ENCODE peak calls at places on chromosomes 5 and 9, in nine cellular contexts. M is neural progenitor cell, X is HTR-8/SVneo, T is T1000, E is ecto neural progenitor cell, W is ELR, N is AG10803, P is BJ, L is D341Med. B is an unnamed sample.

GRCh38 chr9:14243514-14244042 is 70.4 kb downstream of the NFIB start:
- DNase-seq in E (no peak), M (no peak), T (no peak), L (no peak), W (no peak), P (no peak), N (no peak), X (no peak), B (no peak)

GRCh38 chr9:129036923-129037766 is 719 bp downstream of the MIGA2 start:
- DNase-seq in P (no peak), L (peak), X (no peak), E (no peak), T (no peak), N (no peak), M (no peak), W (peak), B (no peak)

GRCh38 chr5:126811515-126812198 is 34.7 kb downstream of the LMNB1 start:
- DNase-seq in P (no peak), E (no peak), N (peak), W (peak), L (no peak), X (no peak), M (no peak), T (no peak), B (peak)

GRCh38 chr5:138844812-138845513 is 30.2 kb downstream of the LRRTM2 start:
- DNase-seq in M (no peak), L (no peak), N (peak), X (peak), P (peak), E (no peak), W (peak), T (no peak), B (no peak)

GRCh38 chr9:87206064-87206661 is 258.9 kb upstream of the GAS1 start:
- DNase-seq in M (no peak), N (peak), T (peak), E (no peak), P (peak), X (no peak), L (no peak), W (peak), B (no peak)

GRCh38 chr9:134502261-134503211 is 139.1 kb upstream of the COL5A1 start:
- DNase-seq in E (peak), P (peak), X (peak), T (peak), W (peak), L (no peak), N (peak), M (no peak), B (peak)

GRCh38 chr5:36870399-36871040 is 6.0 kb upstream of the NIPBL start:
- DNase-seq in T (no peak), P (no peak), E (no peak), M (peak), L (peak), X (peak), N (peak), W (peak), B (no peak)

GRCh38 chr5:138468133-138468965 is 3.1 kb downstream of the EGR1 start:
- DNase-seq in X (no peak), T (no peak), M (no peak), L (no peak), W (peak), N (peak), E (no peak), P (no peak), B (peak)